ENCODE peak calls at places on chromosomes 1 and 21, in four cellular contexts. K is mammary epithelial cell, O is mucosa of descending colon, C is pancreas. T is an unnamed sample.
A peak's percentile ranks its signal among the peaks of the same experiment; 100 is the strongest.

GRCh38 chr1:211174375-211174774 is 40.4 kb upstream of the KCNH1 start:
- DNase-seq in C (no peak), O (no peak), K (peak; percentile 78), T (no peak)

GRCh38 chr1:182441719-182442118 is 8.2 kb upstream of the RGSL1 start:
- DNase-seq in K (no peak), O (no peak), C (no peak), T (no peak)

GRCh38 chr1:180981596-180982387 is 40.9 kb downstream of the STX6 start:
- DNase-seq in O (no peak), K (no peak), C (no peak), T (no peak)

GRCh38 chr1:169550294-169550693 is 36.0 kb downstream of the F5 start:
- DNase-seq in C (no peak), O (no peak), K (peak; percentile 24), T (peak; percentile 54)

GRCh38 chr1:25952851-25953401 is 44.9 kb downstream of the PAFAH2 start:
- DNase-seq in C (no peak), K (no peak), O (no peak), T (peak; percentile 40)

GRCh38 chr1:54845772-54846171 is 41.2 kb downstream of the DHCR24 start:
- DNase-seq in K (no peak), C (no peak), O (no peak), T (no peak)

GRCh38 chr21:36945496-36946138 is 20.9 kb downstream of the HLCS start:
- DNase-seq in K (no peak), O (no peak), C (no peak), T (peak; percentile 47)

GRCh38 chr1:93813076-93813475 is 65.9 kb downstream of the DNTTIP2 start:
- DNase-seq in K (peak; percentile 62), C (no peak), O (no peak), T (no peak)

GRCh38 chr1:187074445-187075045 is 245.8 kb downstream of the PLA2G4A start:
- DNase-seq in O (no peak), C (no peak), K (no peak), T (no peak)

GRCh38 chr1:202244841-202245261 is 51.3 kb downstream of the LGR6 start:
- DNase-seq in C (no peak), O (no peak), K (no peak), T (no peak)

GRCh38 chr1:207822124-207822601 is 70.3 kb downstream of the CD46 start:
- DNase-seq in K (no peak), O (no peak), C (peak; percentile 30), T (no peak)
- H3K4me3 ChIP-seq in K (no peak overlapping the region), O (no peak overlapping the region), C (peak overlapping the region; percentile 66), T (peak overlapping the region; percentile 40)

GRCh38 chr1:40664167-40664537 is 1.3 kb downstream of the RIMS3 start:
- DNase-seq in C (no peak), K (no peak), O (no peak), T (no peak)

GRCh38 chr1:40665335-40666171 is at the start of gene RIMS3:
- DNase-seq in O (peak; percentile 94), C (peak; percentile 67), K (peak; percentile 56), T (peak; percentile 37)

GRCh38 chr1:40662864-40663263 is 2.6 kb downstream of the RIMS3 start:
- DNase-seq in C (no peak), K (peak; percentile 80), O (no peak), T (no peak)

GRCh38 chr1:40663324-40664166 is 1.9 kb downstream of the RIMS3 start:
- DNase-seq in O (no peak), K (no peak), C (no peak), T (no peak)

GRCh38 chr1:40664791-40665190 is 691 bp downstream of the RIMS3 start:
- DNase-seq in C (no peak), K (no peak), O (no peak), T (no peak)
- H3K4me3 ChIP-seq in C (peak overlapping the region; percentile 68), K (peak overlapping the region; percentile 50), O (no peak overlapping the region), T (no peak overlapping the region)

DNA sequence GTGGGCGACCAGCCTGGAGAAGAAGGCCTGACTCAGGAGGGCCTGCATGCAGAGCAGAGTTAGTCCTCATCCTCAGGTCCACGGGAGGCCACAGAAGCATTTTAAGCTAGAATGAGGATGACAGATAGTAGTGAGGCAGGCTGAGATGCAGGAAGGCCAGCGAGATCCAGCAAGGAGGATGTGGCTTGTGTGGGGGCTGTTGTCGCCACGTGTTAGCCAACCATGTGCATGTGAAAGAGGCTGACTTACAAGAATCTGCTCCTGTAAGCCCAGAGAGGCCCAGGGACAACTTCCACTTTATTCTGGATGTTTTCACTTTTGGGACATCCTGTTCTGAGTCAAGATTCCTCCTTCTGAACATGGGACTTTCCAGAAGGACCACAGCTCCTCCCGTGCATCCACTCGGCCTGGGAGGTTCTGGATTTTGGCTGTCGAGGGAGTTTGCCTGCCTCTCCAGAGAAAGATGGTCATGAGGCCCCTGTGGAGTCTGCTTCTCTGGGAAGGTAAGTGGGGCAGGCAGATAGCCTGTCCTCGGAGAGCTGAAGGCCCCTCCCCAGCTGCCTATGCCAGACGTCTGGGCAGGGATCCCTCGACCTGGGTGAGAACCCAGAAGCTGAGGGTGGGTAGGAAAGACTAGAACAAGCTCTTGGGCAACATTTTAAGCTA is at the start of gene SLAMF8:
- DNase-seq in C (no peak), K (no peak), O (peak; percentile 49), T (peak; percentile 20)
- H3K4me3 ChIP-seq in C (peak within 1 kb of the TSS; percentile 12), K (no peak within 1 kb of the TSS), O (no peak within 1 kb of the TSS), T (no peak within 1 kb of the TSS)

GRCh38 chr1:101239095-101240040 is 2.5 kb downstream of the S1PR1 start:
- DNase-seq in K (no peak), C (no peak), O (no peak), T (no peak)
- H3K4me3 ChIP-seq in K (no peak overlapping the region), C (peak overlapping the region; percentile 12), O (no peak overlapping the region), T (no peak overlapping the region)

GRCh38 chr21:39644069-39644468 is 31.3 kb downstream of the B3GALT5 start:
- DNase-seq in O (no peak), C (no peak), K (no peak), T (no peak)

GRCh38 chr21:39648879-39649278 is 36.1 kb downstream of the B3GALT5 start:
- DNase-seq in K (no peak), O (no peak), C (no peak), T (no peak)

GRCh38 chr21:39647476-39647875 is 34.7 kb downstream of the B3GALT5 start:
- DNase-seq in O (no peak), K (no peak), C (no peak), T (peak; percentile 73)

GRCh38 chr21:39641827-39642450 is 29.2 kb downstream of the B3GALT5 start:
- DNase-seq in O (no peak), K (no peak), C (no peak), T (no peak)

GRCh38 chr21:39645331-39645730 is 32.6 kb downstream of the B3GALT5 start:
- DNase-seq in C (no peak), O (no peak), K (no peak), T (no peak)
- H3K4me3 ChIP-seq in C (no peak overlapping the region), O (no peak overlapping the region), K (no peak overlapping the region), T (no peak overlapping the region)

DNA sequence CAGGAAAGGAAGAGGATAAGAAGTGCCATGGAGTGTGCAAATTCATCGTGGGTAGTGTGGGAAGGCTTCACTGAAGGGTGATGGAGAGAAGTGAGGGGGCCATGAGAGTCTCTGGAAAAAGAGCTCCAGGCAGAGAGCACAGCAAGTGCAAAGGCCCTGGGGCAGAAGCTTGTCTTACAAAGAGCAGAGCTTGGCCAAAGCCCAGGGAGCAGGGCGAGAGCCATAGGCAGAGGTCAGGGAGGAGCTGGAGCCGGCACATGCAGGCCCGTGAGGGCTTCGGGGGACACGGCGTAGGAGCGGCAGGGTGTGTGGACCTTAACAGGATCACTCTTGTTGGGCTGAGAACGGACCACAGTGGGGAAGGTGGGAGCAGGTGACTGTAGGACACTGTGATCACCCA is 83.7 kb upstream of the EDN2 start:
- DNase-seq in O (no peak), C (no peak), K (no peak), T (no peak)
- H3K4me3 ChIP-seq in O (no peak overlapping the region), C (no peak overlapping the region), K (no peak overlapping the region), T (no peak overlapping the region)

GRCh38 chr1:117318011-117318410 is 49.2 kb upstream of the MAN1A2 start:
- DNase-seq in K (no peak), O (no peak), C (no peak), T (no peak)

GRCh38 chr1:117320515-117320914 is 46.7 kb upstream of the MAN1A2 start:
- DNase-seq in C (no peak), K (no peak), O (no peak), T (no peak)

GRCh38 chr1:117324357-117324756 is 42.9 kb upstream of the MAN1A2 start:
- DNase-seq in O (no peak), C (no peak), K (no peak), T (no peak)

GRCh38 chr1:117318456-117318855 is 48.8 kb upstream of the MAN1A2 start:
- DNase-seq in C (no peak), O (no peak), K (no peak), T (no peak)

GRCh38 chr1:117321680-117322609 is 45.3 kb upstream of the MAN1A2 start:
- DNase-seq in C (no peak), K (no peak), O (no peak), T (peak; percentile 64)
- H3K4me3 ChIP-seq in C (no peak overlapping the region), K (no peak overlapping the region), O (no peak overlapping the region), T (no peak overlapping the region)

GRCh38 chr21:45951676-45952075 is 29.9 kb upstream of the COL6A1 start:
- DNase-seq in K (no peak), O (no peak), C (no peak), T (no peak)

GRCh38 chr21:45947716-45948255 is 33.8 kb upstream of the COL6A1 start:
- DNase-seq in C (no peak), O (no peak), K (no peak), T (no peak)

GRCh38 chr21:45948576-45949141 is 32.9 kb upstream of the COL6A1 start:
- DNase-seq in C (no peak), K (no peak), O (no peak), T (no peak)

GRCh38 chr21:45950740-45951515 is 30.6 kb upstream of the COL6A1 start:
- DNase-seq in O (peak; percentile 50), C (peak; percentile 45), K (peak; percentile 58), T (peak; percentile 60)

DNA sequence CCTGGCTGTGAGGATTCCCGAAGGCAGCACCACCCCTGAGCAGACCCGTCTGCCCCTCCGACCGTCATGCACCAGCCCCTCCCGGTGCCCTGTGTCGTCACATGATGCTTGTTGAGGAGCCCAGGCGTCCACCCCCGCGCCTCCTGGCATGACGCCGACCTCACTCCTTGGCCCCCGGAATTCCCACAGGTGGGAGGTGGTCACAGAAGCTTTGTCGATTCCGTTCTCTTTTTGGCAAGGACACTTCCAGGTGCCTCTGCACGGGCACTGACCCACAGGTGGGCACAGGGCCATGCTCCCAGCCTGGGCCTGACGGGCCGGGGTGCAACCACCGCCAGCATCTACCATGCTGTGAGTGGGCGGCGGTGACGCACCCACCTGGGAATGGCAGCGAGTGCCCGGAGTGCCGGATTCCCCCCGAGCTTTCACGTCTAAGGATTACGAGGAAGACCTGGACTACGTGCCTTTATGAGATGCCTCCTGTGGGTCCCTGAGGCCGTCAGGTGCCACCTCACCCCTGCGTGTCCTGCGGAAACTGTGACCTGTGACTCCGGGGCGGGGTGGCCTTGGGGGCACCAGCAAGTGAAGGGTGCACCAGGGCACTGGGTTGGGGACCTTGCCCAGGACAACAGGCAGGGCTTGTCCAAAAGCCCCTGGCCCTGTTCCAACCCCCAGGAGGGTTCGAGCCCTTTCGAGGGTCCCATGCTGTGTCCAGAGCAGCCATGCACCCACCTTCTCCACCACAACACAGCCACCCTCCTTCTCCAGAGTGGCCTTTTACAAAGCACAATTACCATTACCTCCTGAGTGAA is 31.4 kb upstream of the COL6A1 start:
- DNase-seq in O (no peak), K (peak; percentile 35), C (no peak), T (no peak)
- H3K4me3 ChIP-seq in O (no peak overlapping the region), K (no peak overlapping the region), C (no peak overlapping the region), T (peak overlapping the region; percentile 21)

GRCh38 chr21:29938968-29939858 is 583 bp downstream of the GRIK1 start:
- DNase-seq in C (no peak), O (no peak), K (no peak), T (no peak)
- H3K4me3 ChIP-seq in C (peak overlapping the region; percentile 43), O (no peak overlapping the region), K (peak overlapping the region; percentile 5), T (no peak overlapping the region)